ENCODE peak calls at places on chromosomes 12 and 14, in ten cellular contexts. G, V, E, H, Q, U, W, A, J and X are unnamed samples. For H3K4me1, the result is how much of the 10 kb centered on the place peaks cover.

GRCh38 chr14:68250950-68251765 is 431.6 kb downstream of the RAD51B start:
- DNase-seq in G (peak), V (no peak), E (no peak), H (no peak), Q (no peak), U (no peak), W (no peak), A (no peak), J (no peak), X (no peak)

GRCh38 chr12:47954467-47955045 is 8.8 kb upstream of the TMEM106C start:
- DNase-seq in G (no peak), V (no peak), E (no peak), H (no peak), Q (no peak), U (no peak), W (no peak), A (no peak), J (no peak), X (no peak)

GRCh38 chr12:53222170-53223005 is 9.6 kb downstream of the RARG start:
- DNase-seq in G (no peak), V (peak), E (peak), H (peak), Q (no peak), U (no peak), W (peak), A (no peak), J (no peak), X (no peak)

GRCh38 chr12:79997115-79997805 is 62.4 kb upstream of the PPP1R12A start:
- DNase-seq in G (peak), V (no peak), E (no peak), H (peak), Q (no peak), U (no peak), W (no peak), A (no peak), J (no peak), X (no peak)

GRCh38 chr12:115776399-115776798 is 501.1 kb downstream of the MED13L start:
- DNase-seq in G (no peak), V (no peak), E (no peak), H (no peak), Q (no peak), U (no peak), W (no peak), A (no peak), J (no peak), X (no peak)

GRCh38 chr12:89245090-89245489 is 107.2 kb downstream of the DUSP6 start:
- DNase-seq in G (peak), V (no peak), E (no peak), H (no peak), Q (no peak), U (no peak), W (peak), A (no peak), J (no peak), X (no peak)

GRCh38 chr12:50859621-50860020 is 16.9 kb downstream of the TMPRSS12 start:
- DNase-seq in G (no peak), V (no peak), E (no peak), H (no peak), Q (no peak), U (no peak), W (no peak), A (no peak), J (no peak), X (no peak)

GRCh38 chr14:91980157-91980556 is 32.7 kb upstream of the FBLN5 start:
- DNase-seq in G (no peak), V (no peak), E (no peak), H (peak), Q (no peak), U (no peak), W (peak), A (no peak), J (no peak), X (no peak)

GRCh38 chr12:129169928-129170327 is 316.6 kb downstream of the GLT1D1 start:
- DNase-seq in G (no peak), V (no peak), E (no peak), H (peak), Q (no peak), U (no peak), W (no peak), A (no peak), J (no peak), X (no peak)

GRCh38 chr14:56874375-56874774 is 64.1 kb upstream of the OTX2 start:
- DNase-seq in G (no peak), V (no peak), E (no peak), H (no peak), Q (no peak), U (no peak), W (peak), A (no peak), J (no peak), X (no peak)

GRCh38 chr14:105043656-105044055 is 21.6 kb downstream of the GPR132 start:
- DNase-seq in G (no peak), V (peak), E (no peak), H (no peak), Q (no peak), U (no peak), W (no peak), A (no peak), J (no peak), X (no peak)

GRCh38 chr14:105042813-105043212 is 21.9 kb upstream of the CDCA4 start:
- DNase-seq in G (no peak), V (peak), E (no peak), H (no peak), Q (no peak), U (no peak), W (no peak), A (no peak), J (no peak), X (no peak)

GRCh38 chr14:105047283-105048016 is 17.8 kb downstream of the GPR132 start:
- DNase-seq in G (no peak), V (peak), E (no peak), H (no peak), Q (no peak), U (peak), W (no peak), A (no peak), J (no peak), X (no peak)

GRCh38 chr14:105046891-105047282 is 18.3 kb downstream of the GPR132 start:
- DNase-seq in G (no peak), V (peak), E (no peak), H (no peak), Q (no peak), U (no peak), W (no peak), A (no peak), J (no peak), X (no peak)

DNA sequence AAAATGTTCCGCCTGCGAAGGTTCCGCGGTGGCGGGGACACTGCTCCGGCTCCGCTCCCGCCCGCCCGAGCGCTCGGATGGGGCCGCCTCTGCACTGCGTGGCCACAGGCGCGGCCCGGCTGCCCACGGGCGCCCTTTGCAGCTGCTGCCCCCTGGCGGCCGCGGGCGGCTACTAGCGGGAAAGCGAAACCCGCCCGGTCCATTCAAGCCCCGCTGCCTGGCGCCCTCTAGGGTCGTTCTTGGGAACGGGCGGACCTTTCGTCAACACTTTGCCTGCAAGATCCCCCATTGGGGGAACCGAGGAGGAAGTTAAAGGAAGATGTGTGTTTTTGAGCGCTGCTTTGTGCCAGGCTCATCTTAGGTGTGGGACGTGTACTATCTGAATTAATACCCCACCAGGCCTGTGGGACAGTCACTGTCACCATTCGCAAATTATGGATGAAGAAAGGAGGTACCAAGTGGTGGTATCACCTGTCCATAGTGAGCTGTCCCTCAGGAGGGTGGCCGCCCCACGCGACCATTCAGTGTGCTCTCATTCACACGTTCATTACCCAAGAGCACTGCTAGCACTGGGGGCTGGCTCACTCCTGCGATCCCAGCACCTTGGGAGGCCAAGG is 19.4 kb downstream of the GPR132 start:
- DNase-seq in G (peak), V (peak), E (peak), H (peak), Q (peak), U (peak), W (peak), A (peak), J (peak), X (peak)
- H3K4me1 ChIP-seq in G (under half), V (under half), E (under half), H (under half), Q (under half), U (under half), W (under half), A (under half), J (under half), X (under half)

GRCh38 chr14:89613260-89614008 is 196.4 kb upstream of the FOXN3 start:
- DNase-seq in G (no peak), V (no peak), E (no peak), H (no peak), Q (no peak), U (no peak), W (no peak), A (no peak), J (no peak), X (no peak)
- H3K4me1 ChIP-seq in G (under half), V (under half), E (under half), H (under half), Q (under half), U (under half), W (under half), A (half or more), J (under half), X (under half)

GRCh38 chr12:52058631-52059324 is 7.5 kb downstream of the NR4A1 start:
- DNase-seq in G (no peak), V (peak), E (no peak), H (no peak), Q (peak), U (no peak), W (no peak), A (no peak), J (no peak), X (no peak)
- H3K4me1 ChIP-seq in G (under half), V (under half), E (under half), H (under half), Q (under half), U (under half), W (under half), A (under half), J (under half), X (under half)

GRCh38 chr12:110371408-110372055 is 32.0 kb downstream of the ANAPC7 start:
- DNase-seq in G (no peak), V (peak), E (peak), H (no peak), Q (no peak), U (no peak), W (peak), A (no peak), J (no peak), X (no peak)

GRCh38 chr12:110372056-110372425 is 31.5 kb downstream of the ANAPC7 start:
- DNase-seq in G (no peak), V (no peak), E (no peak), H (no peak), Q (no peak), U (no peak), W (no peak), A (no peak), J (no peak), X (no peak)

GRCh38 chr12:110373025-110373876 is 30.3 kb downstream of the ANAPC7 start:
- DNase-seq in G (no peak), V (no peak), E (no peak), H (no peak), Q (peak), U (no peak), W (no peak), A (no peak), J (no peak), X (no peak)

GRCh38 chr12:110369992-110370391 is 33.5 kb downstream of the ANAPC7 start:
- DNase-seq in G (no peak), V (no peak), E (no peak), H (no peak), Q (no peak), U (no peak), W (no peak), A (no peak), J (no peak), X (no peak)

GRCh38 chr12:110370732-110371141 is 32.8 kb downstream of the ANAPC7 start:
- DNase-seq in G (no peak), V (no peak), E (no peak), H (no peak), Q (no peak), U (no peak), W (no peak), A (no peak), J (peak), X (no peak)
- H3K4me1 ChIP-seq in G (under half), V (under half), E (half or more), H (under half), Q (under half), U (under half), W (under half), A (under half), J (under half), X (under half)

DNA sequence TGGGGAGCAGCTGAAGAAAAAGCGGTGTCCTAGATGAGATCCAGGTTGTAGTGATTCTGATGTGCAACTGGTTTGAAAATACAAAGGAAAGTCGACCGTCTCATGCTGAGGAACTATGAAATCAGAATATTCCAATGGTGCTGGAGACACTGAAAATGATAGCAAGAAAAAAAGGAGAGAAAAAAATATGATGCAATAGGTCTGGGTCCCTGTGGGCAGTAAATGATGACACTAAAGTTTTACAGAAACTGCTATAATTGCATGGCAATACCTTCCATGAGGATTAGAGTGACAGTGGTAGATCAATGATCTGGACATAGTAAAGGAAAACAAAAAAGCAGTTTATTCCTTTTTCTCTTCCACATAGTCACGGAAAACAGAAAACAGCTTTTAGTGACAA is 2.3 kb downstream of the PYM1 start:
- DNase-seq in G (no peak), V (no peak), E (no peak), H (no peak), Q (no peak), U (no peak), W (no peak), A (no peak), J (no peak), X (no peak)
- H3K4me1 ChIP-seq in G (under half), V (under half), E (under half), H (under half), Q (under half), U (under half), W (under half), A (under half), J (half or more), X (under half)

GRCh38 chr12:57842342-57843294 is 3.9 kb downstream of the CTDSP2 start:
- DNase-seq in G (no peak), V (no peak), E (no peak), H (peak), Q (no peak), U (no peak), W (peak), A (no peak), J (no peak), X (no peak)

GRCh38 chr12:57839996-57840395 is 6.5 kb downstream of the CTDSP2 start:
- DNase-seq in G (no peak), V (no peak), E (no peak), H (no peak), Q (no peak), U (peak), W (no peak), A (no peak), J (no peak), X (no peak)

GRCh38 chr12:57840701-57841100 is 5.8 kb downstream of the CTDSP2 start:
- DNase-seq in G (no peak), V (no peak), E (no peak), H (peak), Q (peak), U (no peak), W (no peak), A (no peak), J (no peak), X (no peak)

GRCh38 chr12:57838594-57839302 is 7.8 kb downstream of the CTDSP2 start:
- DNase-seq in G (peak), V (no peak), E (no peak), H (no peak), Q (no peak), U (no peak), W (peak), A (no peak), J (no peak), X (no peak)

DNA sequence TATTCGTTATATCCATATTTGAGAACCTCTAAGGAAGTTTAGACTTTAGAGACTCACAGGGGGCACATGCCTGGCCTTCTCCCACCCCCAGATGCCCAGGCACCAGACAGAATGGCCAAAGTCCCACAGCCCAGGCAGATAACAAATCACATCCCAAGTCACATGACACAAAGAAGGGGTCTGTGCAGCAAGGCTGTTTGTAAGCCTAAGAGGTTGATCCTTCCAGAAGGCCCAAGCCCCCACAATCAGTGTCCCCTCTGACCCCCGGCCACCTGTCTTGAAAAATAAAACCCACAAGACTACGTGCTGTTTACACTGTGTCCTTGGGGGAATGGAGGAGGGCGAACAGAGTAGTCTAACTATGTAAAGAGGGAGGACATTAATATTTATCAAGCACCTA is 5.1 kb downstream of the CTDSP2 start:
- DNase-seq in G (no peak), V (no peak), E (no peak), H (no peak), Q (no peak), U (no peak), W (no peak), A (no peak), J (no peak), X (no peak)
- H3K4me1 ChIP-seq in G (half or more), V (half or more), E (half or more), H (half or more), Q (half or more), U (half or more), W (half or more), A (half or more), J (half or more), X (under half)

DNA sequence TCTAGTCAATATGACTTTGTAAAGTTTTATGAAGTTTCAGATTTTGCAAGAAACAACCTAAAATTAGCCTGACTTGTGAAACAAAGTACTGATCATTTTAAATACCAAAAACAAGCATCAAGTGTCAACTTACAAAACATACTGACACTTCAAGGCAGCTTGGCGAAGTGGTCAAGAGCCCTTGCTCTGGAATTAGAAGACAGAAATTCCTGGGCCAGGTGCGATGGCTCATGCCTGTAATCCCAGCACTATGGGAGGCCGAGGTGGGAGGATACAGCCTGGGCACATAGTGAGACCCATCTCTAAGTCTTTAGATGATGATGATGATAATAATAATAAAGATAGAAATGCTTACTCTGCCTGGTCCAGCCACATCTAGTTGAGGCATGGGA is 45.4 kb upstream of the NR2C1 start:
- DNase-seq in G (no peak), V (peak), E (no peak), H (peak), Q (no peak), U (no peak), W (no peak), A (no peak), J (no peak), X (no peak)
- H3K4me1 ChIP-seq in G (under half), V (under half), E (under half), H (under half), Q (under half), U (under half), W (under half), A (under half), J (under half), X (under half)

GRCh38 chr12:51974646-51975045 is 23.1 kb downstream of the ACVR1B start:
- DNase-seq in G (no peak), V (no peak), E (no peak), H (no peak), Q (no peak), U (no peak), W (peak), A (no peak), J (no peak), X (no peak)

GRCh38 chr12:51971679-51972423 is 20.4 kb downstream of the ACVR1B start:
- DNase-seq in G (peak), V (no peak), E (no peak), H (peak), Q (no peak), U (no peak), W (no peak), A (no peak), J (no peak), X (no peak)

GRCh38 chr12:51973560-51973959 is 22.1 kb downstream of the ACVR1B start:
- DNase-seq in G (no peak), V (no peak), E (no peak), H (peak), Q (no peak), U (no peak), W (no peak), A (no peak), J (no peak), X (no peak)

GRCh38 chr12:51972424-51972812 is 20.9 kb downstream of the ACVR1B start:
- DNase-seq in G (no peak), V (no peak), E (no peak), H (no peak), Q (no peak), U (no peak), W (no peak), A (no peak), J (no peak), X (no peak)

DNA sequence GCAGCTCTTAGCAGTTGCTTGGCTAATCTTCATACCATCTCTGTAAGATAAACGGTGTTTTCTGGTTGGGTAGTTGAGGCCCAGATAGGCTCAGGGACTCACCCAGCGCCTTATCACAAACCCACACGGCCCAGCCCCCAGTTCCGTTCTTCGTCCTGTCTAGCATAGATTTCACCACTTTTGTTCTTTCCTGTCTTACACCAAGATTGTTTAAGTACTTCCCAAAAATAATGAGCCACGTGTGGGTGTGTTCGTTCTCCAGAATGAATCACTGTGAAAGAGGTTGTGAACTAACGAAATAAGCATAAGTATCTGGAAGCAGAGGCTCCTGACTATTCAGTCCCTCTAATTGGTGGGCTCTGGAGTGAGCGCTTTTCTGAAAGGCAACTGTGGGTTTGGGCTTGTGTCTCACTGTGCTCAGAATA is 21.4 kb downstream of the ACVR1B start:
- DNase-seq in G (no peak), V (peak), E (peak), H (peak), Q (no peak), U (no peak), W (peak), A (peak), J (no peak), X (no peak)
- H3K4me1 ChIP-seq in G (under half), V (half or more), E (under half), H (half or more), Q (under half), U (under half), W (half or more), A (under half), J (half or more), X (under half)

DNA sequence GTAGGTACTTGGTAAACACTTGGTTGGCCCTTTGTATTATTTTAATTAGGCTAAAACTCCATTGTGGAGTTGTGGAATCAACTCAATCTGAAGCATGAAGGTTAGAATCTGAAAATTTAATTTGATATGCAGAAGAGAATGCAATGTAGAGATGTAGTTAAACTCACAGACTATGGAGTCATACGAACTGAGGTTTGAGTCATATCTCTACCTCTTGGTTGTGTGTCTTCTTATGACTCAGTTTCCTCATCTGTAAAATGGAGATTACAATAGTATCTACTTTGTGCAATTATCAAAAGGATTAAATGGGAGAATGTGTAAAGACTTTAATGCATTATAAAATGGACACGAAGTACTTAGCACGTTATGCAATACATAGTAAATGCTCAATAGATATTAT is 146.0 kb upstream of the IFNG-AS1 start:
- DNase-seq in G (no peak), V (no peak), E (no peak), H (no peak), Q (no peak), U (no peak), W (no peak), A (no peak), J (no peak), X (no peak)
- H3K4me1 ChIP-seq in G (under half), V (under half), E (under half), H (under half), Q (under half), U (under half), W (under half), A (under half), J (under half), X (under half)